ENCODE peak calls at places on chromosomes 1 and 21, in four cellular contexts. Z, O, X and B are unnamed samples.

GRCh38 chr1:15682886-15683410 is 1.2 kb upstream of the PLEKHM2 start:
- DNase-seq in Z (no peak), O (no peak), X (no peak), B (no peak)

GRCh38 chr1:1306070-1306660 is 1.6 kb downstream of the ACAP3 start:
- DNase-seq in Z (no peak), O (no peak), X (no peak), B (peak)

GRCh38 chr1:226711976-226712778 is 26.9 kb downstream of the ITPKB start:
- DNase-seq in Z (no peak), O (no peak), X (no peak), B (no peak)

GRCh38 chr1:162677607-162678371 is 45.5 kb downstream of the DDR2 start:
- DNase-seq in Z (no peak), O (peak), X (no peak), B (no peak)

GRCh38 chr1:246587606-246588005 is 21.4 kb downstream of the CNST start:
- DNase-seq in Z (no peak), O (peak), X (no peak), B (no peak)

GRCh38 chr1:67843746-67844145 is 10.5 kb upstream of the GNG12 start:
- DNase-seq in Z (no peak), O (no peak), X (no peak), B (no peak)

GRCh38 chr1:6958407-6958806 is 173.2 kb downstream of the CAMTA1 start:
- DNase-seq in Z (no peak), O (no peak), X (no peak), B (peak)

GRCh38 chr1:19750101-19750881 is 49.4 kb downstream of the TMCO4 start:
- DNase-seq in Z (no peak), O (no peak), X (no peak), B (no peak)

GRCh38 chr1:154999651-155000474 is 2.7 kb upstream of the ZBTB7B start:
- DNase-seq in Z (no peak), O (peak), X (peak), B (peak)

GRCh38 chr1:26291433-26291832 is 11.5 kb downstream of the SH3BGRL3 start:
- DNase-seq in Z (no peak), O (no peak), X (no peak), B (no peak)

GRCh38 chr1:74689800-74690696 is 16.5 kb upstream of the ERICH3 start:
- DNase-seq in Z (no peak), O (peak), X (peak), B (peak)

GRCh38 chr1:19512545-19512944 is 27.2 kb upstream of the CAPZB start:
- DNase-seq in Z (no peak), O (no peak), X (no peak), B (peak)

GRCh38 chr1:53826367-53826766 is 11.7 kb downstream of the NDC1 start:
- DNase-seq in Z (no peak), O (peak), X (no peak), B (no peak)

GRCh38 chr21:32949701-32950100 is 76.0 kb upstream of the OLIG2 start:
- DNase-seq in Z (no peak), O (no peak), X (no peak), B (no peak)

GRCh38 chr1:29352719-29353420 is 116.5 kb downstream of the PTPRU start:
- DNase-seq in Z (no peak), O (no peak), X (no peak), B (no peak)

GRCh38 chr1:220300442-220301121 is 28.3 kb upstream of the RAB3GAP2 start:
- DNase-seq in Z (no peak), O (peak), X (peak), B (peak)

GRCh38 chr1:96370752-96371151 is 350.8 kb upstream of the PTBP2 start:
- DNase-seq in Z (no peak), O (peak), X (no peak), B (peak)

GRCh38 chr21:17506936-17507335 is 5.9 kb upstream of the CXADR start:
- DNase-seq in Z (no peak), O (no peak), X (no peak), B (no peak)

GRCh38 chr1:67713071-67713806 is 28.2 kb downstream of the GADD45A start:
- DNase-seq in Z (no peak), O (peak), X (no peak), B (peak)